ENCODE peak calls at places on chromosomes 13 and 19, in four cellular contexts. Z is NT2/D1, B is stomach, W is neuronal stem cell. Q is an unnamed sample. For H3K27me3 and H3K4me1, the result is how much of the 10 kb centered on the place peaks cover.

GRCh38 chr13:82129281-82129680 is 1753.0 kb downstream of the SLITRK1 start:
- DNase-seq in W (no peak), B (no peak), Z (no peak), Q (no peak)

GRCh38 chr13:96636310-96636709 is 358.0 kb downstream of the OXGR1 start:
- DNase-seq in Z (no peak), B (no peak), W (no peak), Q (no peak)

GRCh38 chr13:109698779-109699178 is 87.6 kb downstream of the IRS2 start:
- DNase-seq in Z (no peak), B (no peak), W (no peak), Q (no peak)

GRCh38 chr13:107376393-107377085 is 808.6 kb upstream of the ARGLU1 start:
- DNase-seq in B (no peak), Z (no peak), W (no peak), Q (no peak)

GRCh38 chr19:50723735-50724521 is 764 bp downstream of the CLEC11A start:
- DNase-seq in W (no peak), Z (no peak), B (no peak), Q (no peak)

GRCh38 chr13:49936943-49937273 is 768 bp upstream of the SPRYD7 start:
- DNase-seq in B (no peak), W (peak), Z (no peak), Q (no peak)

GRCh38 chr13:99367106-99367616 is 60.0 kb upstream of the GPR183 start:
- DNase-seq in W (no peak), Z (no peak), B (no peak), Q (no peak)

GRCh38 chr13:42114278-42114677 is 65.8 kb downstream of the DGKH start:
- DNase-seq in Z (no peak), W (no peak), B (no peak), Q (no peak)

GRCh38 chr19:6312018-6312417 is 21.4 kb downstream of the ACER1 start:
- DNase-seq in Z (no peak), W (no peak), B (no peak), Q (no peak)

GRCh38 chr13:40389081-40389641 is 277.3 kb downstream of the FOXO1 start:
- DNase-seq in W (no peak), Z (no peak), B (no peak), Q (no peak)

GRCh38 chr19:45276284-45276687 is 25.2 kb downstream of the MARK4 start:
- DNase-seq in W (no peak), Z (no peak), B (no peak), Q (peak)

GRCh38 chr19:51476164-51476563 is 2.2 kb upstream of the CEACAM18 start:
- DNase-seq in B (no peak), Z (no peak), W (no peak), Q (no peak)

GRCh38 chr19:55704494-55705245 is 29.6 kb downstream of the EPN1 start:
- DNase-seq in Z (no peak), B (no peak), W (no peak), Q (no peak)

GRCh38 chr13:39377699-39378098 is 225.3 kb downstream of the LHFPL6 start:
- DNase-seq in Z (no peak), B (no peak), W (no peak), Q (no peak)

GRCh38 chr13:39378293-39378692 is 224.7 kb downstream of the LHFPL6 start:
- DNase-seq in W (no peak), Z (no peak), B (no peak), Q (no peak)

GRCh38 chr13:39373108-39373507 is 229.9 kb downstream of the LHFPL6 start:
- DNase-seq in W (no peak), B (no peak), Z (no peak), Q (no peak)

GRCh38 chr13:39376088-39376487 is 226.9 kb downstream of the LHFPL6 start:
- DNase-seq in Z (no peak), B (no peak), W (no peak), Q (no peak)

DNA sequence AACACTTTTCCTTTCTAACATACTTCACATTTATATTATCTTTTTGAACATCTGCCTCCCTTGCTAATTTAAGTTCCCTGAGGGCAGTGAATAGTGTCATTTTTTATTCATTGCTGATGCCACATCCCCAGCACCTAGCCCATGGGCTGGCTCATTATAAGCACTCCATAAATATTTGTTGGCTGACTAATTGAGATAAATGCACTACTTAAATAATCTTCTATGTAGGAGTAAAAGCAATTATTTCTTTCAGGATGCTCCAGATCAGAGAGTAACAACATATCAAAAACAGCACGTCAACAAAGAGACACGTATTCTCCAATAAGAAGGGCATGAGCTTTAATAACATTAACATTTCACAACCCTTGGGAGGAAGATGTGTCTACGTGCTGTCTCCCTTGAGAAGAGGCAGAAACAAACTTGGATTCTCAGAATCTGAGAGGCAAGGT is 228.2 kb downstream of the LHFPL6 start:
- DNase-seq in Z (no peak), B (no peak), W (no peak), Q (no peak)
- H3K27me3 ChIP-seq in Z (under half), B (under half), W (under half), Q (under half)

DNA sequence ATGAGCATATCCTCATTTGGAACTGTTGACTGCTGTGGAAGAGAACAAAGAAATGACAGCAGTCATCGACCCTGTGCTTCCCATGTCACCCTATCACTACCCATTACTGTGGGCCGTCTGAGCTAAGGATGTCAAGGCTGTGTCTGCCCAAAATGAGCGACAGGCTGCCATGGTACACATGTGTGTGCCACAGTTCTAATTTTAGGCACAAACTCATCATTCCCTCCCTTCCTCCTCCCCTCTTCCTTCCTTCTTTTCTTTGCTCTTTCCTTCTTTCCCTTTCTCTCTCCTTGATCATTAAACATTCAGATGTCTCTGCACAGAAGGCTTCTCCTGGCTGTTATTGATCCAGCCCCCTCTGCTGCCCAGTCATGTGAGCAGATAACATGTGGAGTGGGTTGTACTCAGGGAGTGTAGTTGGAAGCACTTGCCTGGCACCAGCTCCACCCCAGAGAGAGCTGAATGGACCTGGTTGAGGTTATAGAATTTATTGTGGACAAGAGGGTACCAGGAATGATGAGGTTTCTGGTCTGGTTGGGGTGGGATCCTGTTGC is 6.3 kb downstream of the FGF9 start:
- DNase-seq in W (no peak), B (no peak), Z (no peak), Q (no peak)
- H3K4me1 ChIP-seq in W (under half), B (under half), Z (under half), Q (under half)

GRCh38 chr13:52892925-52893324 is 44.5 kb upstream of the PCDH8 start:
- DNase-seq in B (peak), Z (no peak), W (no peak), Q (no peak)
- H3K27me3 ChIP-seq in B (under half), Z (under half), W (under half), Q (under half)

GRCh38 chr19:1855828-1856255 is 7.5 kb downstream of the KLF16 start:
- DNase-seq in B (no peak), Z (no peak), W (no peak), Q (no peak)
- H3K4me1 ChIP-seq in B (half or more), Z (under half), W (under half), Q (under half)

DNA sequence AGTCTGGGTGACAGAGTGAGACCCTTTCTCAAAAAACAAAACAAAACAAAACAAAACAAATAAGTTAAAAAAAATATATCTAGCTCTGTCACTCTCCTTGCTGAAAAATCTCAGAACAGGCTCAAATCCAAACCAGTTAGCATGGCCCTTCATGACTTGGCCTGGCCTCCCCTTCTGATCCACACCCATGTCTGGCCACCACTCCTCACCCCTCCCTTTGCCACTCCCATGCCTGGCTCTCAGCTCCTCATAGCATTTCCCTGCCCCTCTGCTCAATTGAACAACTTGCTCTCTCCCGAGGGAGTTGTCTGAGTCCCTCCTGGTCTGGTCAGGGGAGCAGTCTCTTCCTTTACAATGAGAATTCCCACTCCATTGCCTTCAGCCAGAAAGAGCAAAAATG is 4.0 kb upstream of the GSX1 start:
- DNase-seq in B (no peak), W (no peak), Z (no peak), Q (no peak)
- H3K27me3 ChIP-seq in B (half or more), W (half or more), Z (half or more), Q (under half)

DNA sequence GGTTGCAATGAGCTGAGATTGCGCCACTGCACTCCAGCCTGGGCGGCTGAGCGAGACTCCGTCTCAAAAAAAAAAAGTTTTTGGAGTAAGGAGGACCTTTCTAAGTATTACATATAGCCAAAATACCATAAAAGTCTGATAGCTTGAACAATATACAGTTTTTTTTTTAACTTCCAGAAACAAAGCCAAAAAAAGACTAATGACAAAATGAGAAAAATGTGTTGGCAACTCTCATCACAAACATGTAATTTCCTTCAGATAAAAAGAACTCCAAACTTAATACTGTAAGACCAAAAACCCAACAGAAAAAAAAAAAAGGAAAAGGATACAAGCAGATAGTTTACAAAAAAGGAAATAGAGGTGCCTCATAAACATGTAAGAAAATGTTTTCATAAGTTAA is 68.2 kb upstream of the MED4 start:
- DNase-seq in Z (no peak), W (no peak), B (no peak), Q (no peak)
- H3K4me1 ChIP-seq in Z (under half), W (under half), B (under half), Q (under half)

GRCh38 chr19:1672769-1673644 is 20.6 kb upstream of the TCF3 start:
- DNase-seq in W (no peak), B (no peak), Z (no peak), Q (no peak)

GRCh38 chr19:1673645-1674292 is 21.4 kb upstream of the TCF3 start:
- DNase-seq in B (no peak), W (no peak), Z (no peak), Q (no peak)

GRCh38 chr19:1674293-1674679 is 21.9 kb upstream of the TCF3 start:
- DNase-seq in W (no peak), B (no peak), Z (no peak), Q (no peak)

GRCh38 chr19:1671716-1672037 is 19.3 kb upstream of the TCF3 start:
- DNase-seq in Z (no peak), B (no peak), W (no peak), Q (no peak)

DNA sequence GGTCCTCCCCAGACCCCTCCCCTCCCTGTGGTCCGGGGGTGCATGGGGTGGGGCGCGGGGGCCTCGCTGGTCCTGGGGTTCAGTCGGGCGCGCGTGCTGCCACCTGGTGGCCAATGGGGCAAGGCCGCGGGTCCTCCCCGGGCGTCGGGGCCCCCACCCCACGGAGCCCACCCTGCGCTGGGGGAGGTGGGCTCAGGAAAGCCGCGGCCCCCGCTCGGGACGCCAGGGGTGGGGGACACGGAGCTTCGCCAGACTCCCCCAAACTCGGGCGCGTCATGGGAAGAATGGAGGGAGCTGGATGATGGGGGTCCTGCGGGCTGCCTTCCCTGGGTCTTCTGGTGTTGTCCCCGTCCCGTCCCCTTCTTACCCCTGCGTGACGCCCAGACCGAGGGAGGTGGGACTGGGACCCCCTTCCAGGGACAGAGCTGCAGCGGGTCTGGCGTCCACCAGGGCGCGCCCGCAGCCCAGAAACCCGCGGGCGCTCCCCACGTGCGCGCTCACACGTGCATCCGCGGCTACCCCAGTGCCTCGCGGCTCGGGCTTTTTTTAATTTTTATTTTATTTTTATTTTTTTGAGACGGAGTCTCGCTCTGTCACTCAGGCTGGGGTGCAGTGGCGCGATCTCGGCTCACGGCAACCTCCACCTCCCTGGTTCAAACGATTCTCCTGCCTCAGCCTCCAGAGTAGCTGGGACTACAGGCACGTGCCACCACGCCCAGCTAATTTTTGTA is 19.8 kb upstream of the TCF3 start:
- DNase-seq in B (no peak), W (no peak), Z (no peak), Q (peak)
- H3K27me3 ChIP-seq in B (half or more), W (half or more), Z (half or more), Q (under half)

GRCh38 chr19:16088985-16089846 is 12.9 kb downstream of the TPM4 start:
- DNase-seq in Z (no peak), B (no peak), W (no peak), Q (no peak)

GRCh38 chr19:16084067-16084685 is 7.9 kb downstream of the TPM4 start:
- DNase-seq in B (no peak), W (no peak), Z (no peak), Q (no peak)

GRCh38 chr19:16087940-16088339 is 11.6 kb downstream of the TPM4 start:
- DNase-seq in B (no peak), W (no peak), Z (no peak), Q (no peak)

GRCh38 chr19:16088351-16088984 is 12.2 kb downstream of the TPM4 start:
- DNase-seq in B (peak), W (no peak), Z (no peak), Q (no peak)

DNA sequence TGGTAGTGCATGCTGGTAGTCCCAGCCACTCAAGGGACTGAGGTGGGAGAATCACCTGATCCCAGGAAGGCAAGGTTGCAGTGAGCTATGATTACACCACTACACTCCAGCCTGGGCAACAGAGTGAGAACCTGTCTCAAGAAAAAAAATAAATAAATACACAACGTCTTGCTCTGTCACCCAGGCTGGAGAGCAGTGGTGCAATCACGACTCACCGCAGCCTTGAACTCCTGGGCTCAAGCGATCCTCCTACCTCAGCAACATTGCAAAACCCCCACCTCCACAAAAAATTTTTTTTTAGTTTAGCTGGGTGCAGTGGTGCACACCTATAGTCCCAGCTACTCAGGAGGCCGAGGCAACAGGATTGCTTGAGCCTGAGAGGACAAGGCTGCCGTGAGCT is 8.8 kb downstream of the TPM4 start:
- DNase-seq in B (no peak), Z (no peak), W (no peak), Q (no peak)
- H3K4me1 ChIP-seq in B (half or more), Z (under half), W (under half), Q (under half)

DNA sequence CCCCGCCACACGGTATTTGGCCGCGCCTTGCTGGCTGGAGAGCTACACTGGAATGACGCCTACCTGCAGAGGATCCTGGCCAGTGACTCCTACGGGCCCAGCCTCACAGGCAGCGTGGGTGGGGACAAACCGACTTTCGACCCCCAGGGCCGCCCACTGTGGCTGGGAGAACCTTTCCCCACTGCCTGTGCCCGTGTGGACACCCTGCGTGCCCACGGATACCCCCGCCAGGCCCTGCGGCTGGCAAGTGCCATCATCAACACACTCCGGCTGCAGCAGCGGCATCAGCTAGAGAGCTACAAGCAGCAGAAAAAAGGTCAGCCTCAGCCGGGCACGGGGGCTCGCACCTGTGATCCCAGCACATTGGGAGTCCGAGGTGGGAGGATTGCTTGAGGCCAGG is 19.3 kb downstream of the ZSWIM4 start:
- DNase-seq in Z (no peak), W (no peak), B (no peak), Q (no peak)
- H3K27me3 ChIP-seq in Z (under half), W (under half), B (under half), Q (under half)

Q was measured in HAP-1.